ENCODE peak calls at places on chromosome 11, in eight cellular contexts. W is IMR-90, T is HCT116, V is ovary, U is body of pancreas, A is vagina, L is heart left ventricle, Q is prostate gland. C is an unnamed sample.

GRCh38 chr11:2027710-2028109 is 30.1 kb upstream of the H19 start:
- DNase-seq in W (no peak), U (no peak), Q (no peak), T (no peak), V (no peak), L (no peak), A (no peak), C (no peak)

GRCh38 chr11:12653729-12654128 is 20.5 kb upstream of the TEAD1 start:
- DNase-seq in U (no peak), L (no peak), T (no peak), W (no peak), V (no peak), A (no peak), Q (no peak), C (no peak)

GRCh38 chr11:93131709-93132108 is 66.1 kb downstream of the SLC36A4 start:
- DNase-seq in W (no peak), A (no peak), Q (no peak), U (no peak), L (no peak), T (no peak), V (no peak), C (no peak)

GRCh38 chr11:88354909-88355308 is 17.4 kb upstream of the CTSC start:
- DNase-seq in L (no peak), W (no peak), T (no peak), A (no peak), Q (no peak), V (no peak), U (no peak), C (no peak)

GRCh38 chr11:21723681-21724080 is 469.2 kb upstream of the ANO5 start:
- DNase-seq in L (no peak), V (no peak), Q (no peak), U (no peak), T (no peak), A (no peak), W (no peak), C (no peak)

GRCh38 chr11:114564836-114565235 is 5.2 kb upstream of the NXPE1 start:
- DNase-seq in T (no peak), V (no peak), W (no peak), A (no peak), L (no peak), U (no peak), Q (no peak), C (no peak)

GRCh38 chr11:128125723-128126122 is 461.6 kb downstream of the ETS1 start:
- DNase-seq in W (no peak), U (no peak), A (no peak), Q (no peak), T (no peak), L (no peak), V (no peak), C (no peak)

GRCh38 chr11:67666676-67667489 is 7.5 kb downstream of the ALDH3B2 start:
- DNase-seq in V (no peak), L (no peak), U (no peak), A (no peak), W (no peak), T (no peak), Q (no peak), C (no peak)

GRCh38 chr11:19951558-19952083 is 208.7 kb downstream of the DBX1 start:
- DNase-seq in L (no peak), A (no peak), Q (peak; percentile 46), V (no peak), W (peak; percentile 70), U (no peak), T (peak; percentile 32), C (peak; percentile 20)

GRCh38 chr11:12393691-12394090 is 16.3 kb downstream of the PARVA start:
- DNase-seq in U (no peak), V (no peak), T (no peak), A (no peak), W (no peak), Q (no peak), L (no peak), C (no peak)

GRCh38 chr11:58957922-58958321 is 18.6 kb downstream of the GLYATL1 start:
- DNase-seq in W (no peak), U (no peak), V (no peak), A (no peak), T (no peak), L (no peak), Q (no peak), C (no peak)

GRCh38 chr11:110243804-110244203 is 52.6 kb downstream of the RDX start:
- DNase-seq in Q (no peak), U (no peak), T (no peak), L (no peak), W (no peak), V (no peak), A (no peak), C (no peak)

GRCh38 chr11:96306933-96307747 is 35.9 kb downstream of the MAML2 start:
- DNase-seq in T (peak; percentile 95), U (peak; percentile 93), W (peak; percentile 99), Q (peak; percentile 86), V (peak; percentile 63), A (no peak), L (no peak), C (no peak)

GRCh38 chr11:85844439-85845051 is 10.6 kb upstream of the CCDC83 start:
- DNase-seq in A (no peak), V (no peak), W (peak; percentile 80), T (peak; percentile 77), L (no peak), U (peak; percentile 37), Q (no peak), C (no peak)

GRCh38 chr11:15286465-15286864 is 171.7 kb downstream of the INSC start:
- DNase-seq in L (no peak), A (no peak), Q (no peak), W (no peak), U (no peak), T (no peak), V (no peak), C (no peak)

GRCh38 chr11:15288801-15289342 is 174.1 kb downstream of the INSC start:
- DNase-seq in Q (no peak), U (no peak), L (no peak), V (no peak), W (no peak), T (no peak), A (no peak), C (no peak)

GRCh38 chr11:15289718-15290117 is 175.0 kb downstream of the INSC start:
- DNase-seq in L (no peak), Q (no peak), V (no peak), T (no peak), A (no peak), U (peak; percentile 14), W (no peak), C (no peak)

GRCh38 chr11:15293975-15294374 is 179.3 kb downstream of the INSC start:
- DNase-seq in T (no peak), L (no peak), U (no peak), A (no peak), V (no peak), Q (no peak), W (no peak), C (no peak)

DNA sequence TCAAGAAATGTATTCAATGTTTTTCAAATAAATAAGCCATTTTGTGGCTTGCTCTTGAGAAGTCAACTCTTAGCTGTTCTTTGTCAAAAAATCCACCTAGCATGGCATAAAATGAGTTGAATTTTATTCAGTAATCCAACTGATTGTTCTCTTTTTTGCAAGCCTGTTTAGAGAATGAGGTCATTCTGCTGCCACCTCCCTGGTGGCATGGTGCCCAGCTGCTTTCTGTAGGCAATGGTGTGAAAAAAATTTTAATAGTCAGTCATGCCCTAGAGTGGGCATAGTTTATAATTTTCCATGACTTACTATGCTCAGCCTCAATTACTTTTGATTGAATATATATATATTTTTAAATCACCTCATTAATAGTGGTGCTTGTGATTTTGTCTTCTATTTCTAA is 177.2 kb downstream of the INSC start:
- DNase-seq in V (no peak), Q (no peak), L (no peak), W (no peak), A (no peak), U (peak; percentile 67), T (no peak), C (no peak)
- TF ChIP-seq POLR2A in V (no peak), Q (no peak), L (no peak), W (no peak), A (no peak), U (no peak), T (no peak), C (no peak)

GRCh38 chr11:8217926-8218325 is 45.8 kb downstream of the LMO1 start:
- DNase-seq in L (no peak), V (no peak), Q (no peak), U (no peak), T (no peak), A (no peak), W (no peak), C (no peak)
- TF ChIP-seq POLR2A in L (no peak), V (no peak), Q (no peak), U (no peak), T (no peak), A (no peak), W (no peak), C (no peak)

GRCh38 chr11:24609778-24610177 is 112.9 kb downstream of the LUZP2 start:
- DNase-seq in U (no peak), V (no peak), W (no peak), Q (no peak), L (no peak), A (no peak), T (no peak), C (no peak)
- TF ChIP-seq POLR2A in U (no peak), V (no peak), W (no peak), Q (no peak), L (no peak), A (no peak), T (no peak), C (no peak)

GRCh38 chr11:65859134-65859811 is 960 bp upstream of the MUS81 start:
- DNase-seq in U (peak; percentile 98), W (peak; percentile 98), V (peak; percentile 97), A (peak; percentile 99), T (peak; percentile 95), L (peak; percentile 99), Q (peak; percentile 99), C (peak; percentile 92)

GRCh38 chr11:65857500-65858353 is at the start of gene CFL1:
- DNase-seq in W (peak; percentile 97), U (peak; percentile 99), L (peak; percentile 99), Q (peak; percentile 99), T (peak; percentile 92), V (peak; percentile 97), A (peak; percentile 97), C (peak; percentile 82)

GRCh38 chr11:65859812-65860277 is 388 bp upstream of the MUS81 start:
- DNase-seq in V (no peak), T (no peak), A (no peak), Q (no peak), U (no peak), W (no peak), L (no peak), C (no peak)

GRCh38 chr11:65856689-65857499 is 1.1 kb downstream of the CFL1 start:
- DNase-seq in L (peak; percentile 91), A (no peak), W (peak; percentile 52), U (peak; percentile 75), V (peak; percentile 82), Q (peak; percentile 84), T (no peak), C (no peak)

GRCh38 chr11:65858354-65859133 is 564 bp upstream of the CFL1 start:
- DNase-seq in L (no peak), T (no peak), U (no peak), V (no peak), A (no peak), Q (no peak), W (no peak), C (no peak)
- TF ChIP-seq POLR2A in L (peak; percentile 37), T (no peak), U (no peak), V (no peak), A (peak; percentile 2), Q (no peak), W (no peak), C (no peak)

C was measured in GM12891.